ENCODE peak calls at places on chromosomes 11 and 22, in four cellular contexts. D, B, G and J are unnamed samples. For H3K36me3, the result is how much of the 10 kb centered on the place peaks cover.

GRCh38 chr11:11876458-11876857 is 34.7 kb downstream of the USP47 start:
- DNase-seq in D (no peak), B (no peak), G (no peak), J (no peak)

GRCh38 chr11:22624742-22625447 is 728 bp downstream of the FANCF start:
- DNase-seq in D (peak), B (no peak), G (peak), J (peak)

GRCh38 chr11:2789331-2789730 is 89.5 kb upstream of the KCNQ1OT1 start:
- DNase-seq in D (no peak), B (no peak), G (peak), J (no peak)

GRCh38 chr11:94183886-94184264 is 55.2 kb downstream of the PANX1 start:
- DNase-seq in D (peak), B (peak), G (peak), J (peak)

GRCh38 chr22:23068096-23068831 is 2.1 kb upstream of the GNAZ start:
- DNase-seq in D (no peak), B (no peak), G (no peak), J (no peak)

GRCh38 chr11:74937696-74938475 is 11.0 kb downstream of the XRRA1 start:
- DNase-seq in D (peak), B (no peak), G (no peak), J (peak)

GRCh38 chr22:48568736-48569330 is 1258.8 kb downstream of the BRD1 start:
- DNase-seq in D (no peak), B (no peak), G (no peak), J (no peak)

GRCh38 chr11:72750086-72750485 is 2.1 kb downstream of the ARAP1 start:
- DNase-seq in D (no peak), B (no peak), G (no peak), J (no peak)

GRCh38 chr11:1628506-1629325 is 859 bp upstream of the KRTAP5-5 start:
- DNase-seq in D (peak), B (peak), G (peak), J (peak)

GRCh38 chr22:20261848-20262581 is 6.1 kb downstream of the RTN4R start:
- DNase-seq in D (no peak), B (no peak), G (no peak), J (no peak)

GRCh38 chr11:20873054-20873453 is 203.7 kb downstream of the NELL1 start:
- DNase-seq in D (no peak), B (peak), G (peak), J (no peak)

GRCh38 chr11:100824041-100824440 is 137.0 kb downstream of the ARHGAP42 start:
- DNase-seq in D (no peak), B (no peak), G (no peak), J (no peak)
- H2BK15ac ChIP-seq in D (no peak), B (no peak), G (no peak), J (no peak)

GRCh38 chr22:45444168-45444567 is 30.7 kb downstream of the RIBC2 start:
- DNase-seq in D (peak), B (no peak), G (no peak), J (peak)
- H3K14ac ChIP-seq in D (peak), B (no peak), G (no peak), J (no peak)

GRCh38 chr22:24367841-24368240 is 59.6 kb upstream of the ADORA2A start:
- DNase-seq in D (peak), B (no peak), G (no peak), J (no peak)
- H3K36me3 ChIP-seq in D (under half), B (under half), G (half or more), J (half or more)

DNA sequence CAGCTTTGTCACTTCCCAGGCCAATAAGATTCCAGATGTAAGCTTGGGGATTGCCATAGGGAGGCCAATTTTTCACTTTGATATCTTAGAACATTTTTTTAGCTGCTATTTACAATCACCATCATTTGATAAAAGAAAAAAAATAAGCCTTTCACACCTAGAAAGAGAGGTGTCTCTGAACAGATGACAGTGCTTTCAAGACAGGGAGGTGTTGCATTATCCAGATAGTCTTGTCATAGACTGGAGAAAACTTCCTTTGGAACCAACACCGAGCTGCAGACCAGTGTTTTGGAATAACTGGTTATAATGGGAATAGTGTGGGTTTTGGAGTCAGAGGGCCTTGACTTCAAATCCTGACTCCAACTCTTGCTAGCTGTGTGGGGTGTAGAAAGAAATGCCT is 101.0 kb downstream of the SLC1A2 start:
- DNase-seq in D (no peak), B (no peak), G (no peak), J (no peak)
- H2BK15ac ChIP-seq in D (no peak), B (no peak), G (no peak), J (no peak)

GRCh38 chr11:45147017-45147728 is 734 bp downstream of the PRDM11 start:
- DNase-seq in D (peak), B (peak), G (peak), J (peak)

GRCh38 chr11:45145421-45146071 is 893 bp upstream of the PRDM11 start:
- DNase-seq in D (peak), B (peak), G (peak), J (peak)

GRCh38 chr11:45147871-45148270 is 1.4 kb downstream of the PRDM11 start:
- DNase-seq in D (no peak), B (no peak), G (no peak), J (no peak)

GRCh38 chr11:45145083-45145420 is 1.4 kb upstream of the PRDM11 start:
- DNase-seq in D (no peak), B (no peak), G (peak), J (no peak)

GRCh38 chr11:45146072-45147016 is at the start of gene PRDM11:
- DNase-seq in D (peak), B (peak), G (peak), J (peak)
- H3K14ac ChIP-seq in D (peak), B (no peak), G (no peak), J (no peak)